ENCODE peak calls at places on chromosomes 4 and X, in five cellular contexts. One of them, this sample, is unnamed. For H3K27me3, the result is how much of the 10 kb centered on the place peaks cover.

GRCh38 chr4:38759077-38759789 is 23.6 kb downstream of the TLR10 start:
- DNase-seq in heart right ventricle: peak
- DNase-seq in right atrium auricular region: peak
- DNase-seq in ovary: peak
- DNase-seq in upper lobe of right lung: no peak
- DNase-seq in this sample: peak

GRCh38 chrX:137549073-137549472 is 16.9 kb upstream of the ZIC3 start:
- DNase-seq in heart right ventricle: no peak
- DNase-seq in upper lobe of right lung: no peak
- DNase-seq in ovary: no peak
- DNase-seq in right atrium auricular region: no peak
- DNase-seq in this sample: no peak

GRCh38 chr4:121370729-121371325 is 10.0 kb downstream of the QRFPR start:
- DNase-seq in heart right ventricle: no peak
- DNase-seq in upper lobe of right lung: no peak
- DNase-seq in ovary: peak
- DNase-seq in right atrium auricular region: peak
- DNase-seq in this sample: no peak

GRCh38 chr4:151719935-151720334 is 40.9 kb downstream of the GATB start:
- DNase-seq in heart right ventricle: no peak
- DNase-seq in ovary: no peak
- DNase-seq in right atrium auricular region: no peak
- DNase-seq in upper lobe of right lung: no peak
- DNase-seq in this sample: no peak

GRCh38 chrX:102008901-102009300 is 77.1 kb upstream of the ZMAT1 start:
- DNase-seq in upper lobe of right lung: no peak
- DNase-seq in heart right ventricle: no peak
- DNase-seq in right atrium auricular region: no peak
- DNase-seq in ovary: no peak
- DNase-seq in this sample: no peak

GRCh38 chr4:41155194-41155830 is 59.0 kb downstream of the APBB2 start:
- DNase-seq in heart right ventricle: no peak
- DNase-seq in right atrium auricular region: no peak
- DNase-seq in ovary: no peak
- DNase-seq in upper lobe of right lung: no peak
- DNase-seq in this sample: no peak

GRCh38 chr4:68535976-68536375 is 40.1 kb downstream of the UGT2B17 start:
- DNase-seq in heart right ventricle: no peak
- DNase-seq in upper lobe of right lung: no peak
- DNase-seq in ovary: no peak
- DNase-seq in right atrium auricular region: no peak
- DNase-seq in this sample: no peak

GRCh38 chr4:52873191-52873590 is 11.1 kb downstream of the RASL11B start:
- DNase-seq in heart right ventricle: no peak
- DNase-seq in upper lobe of right lung: no peak
- DNase-seq in ovary: no peak
- DNase-seq in right atrium auricular region: no peak
- DNase-seq in this sample: no peak

GRCh38 chrX:20053537-20053936 is 62.7 kb upstream of the BCLAF3 start:
- DNase-seq in right atrium auricular region: no peak
- DNase-seq in heart right ventricle: no peak
- DNase-seq in upper lobe of right lung: no peak
- DNase-seq in ovary: no peak
- DNase-seq in this sample: no peak

GRCh38 chr4:52588097-52588496 is 71.0 kb downstream of the USP46 start:
- DNase-seq in heart right ventricle: peak
- DNase-seq in upper lobe of right lung: no peak
- DNase-seq in ovary: no peak
- DNase-seq in right atrium auricular region: no peak
- DNase-seq in this sample: peak

GRCh38 chrX:13778916-13779315 is 38.0 kb downstream of the GPM6B start:
- DNase-seq in ovary: no peak
- DNase-seq in right atrium auricular region: no peak
- DNase-seq in heart right ventricle: no peak
- DNase-seq in upper lobe of right lung: no peak
- DNase-seq in this sample: no peak

GRCh38 chrX:104972737-104973136 is 247.8 kb downstream of the TEX13A start:
- DNase-seq in heart right ventricle: no peak
- DNase-seq in right atrium auricular region: no peak
- DNase-seq in ovary: no peak
- DNase-seq in upper lobe of right lung: no peak
- DNase-seq in this sample: no peak

GRCh38 chr4:22688236-22688635 is 4.5 kb upstream of the GBA3 start:
- DNase-seq in heart right ventricle: no peak
- DNase-seq in upper lobe of right lung: no peak
- DNase-seq in right atrium auricular region: no peak
- DNase-seq in ovary: no peak
- DNase-seq in this sample: no peak

GRCh38 chr4:76611164-76611563 is 176.1 kb downstream of the SHROOM3 start:
- DNase-seq in ovary: no peak
- DNase-seq in right atrium auricular region: no peak
- DNase-seq in upper lobe of right lung: no peak
- DNase-seq in heart right ventricle: no peak
- DNase-seq in this sample: no peak

GRCh38 chr4:128570380-128570779 is 239.1 kb upstream of the JADE1 start:
- DNase-seq in ovary: no peak
- DNase-seq in upper lobe of right lung: no peak
- DNase-seq in right atrium auricular region: peak
- DNase-seq in heart right ventricle: no peak
- DNase-seq in this sample: peak

DNA sequence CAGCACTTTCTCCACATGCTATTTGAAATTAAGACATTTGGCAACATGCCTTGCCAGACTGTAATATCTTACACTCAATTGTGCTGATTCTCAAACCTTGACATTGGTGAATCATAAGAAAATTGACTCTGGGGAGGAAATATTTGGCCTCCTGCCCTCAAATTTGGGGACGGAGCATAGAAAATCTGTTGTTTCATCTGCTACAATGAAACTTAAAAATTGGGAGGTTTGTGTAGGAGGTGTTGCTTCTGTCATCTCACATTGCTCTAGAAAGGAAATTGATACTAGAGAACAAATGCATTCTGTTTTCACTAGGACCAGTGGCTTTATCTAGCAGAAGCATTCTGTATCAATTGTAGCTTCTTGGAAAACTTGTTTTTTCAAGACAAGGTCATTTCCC is 5.3 kb downstream of the OCRL start:
- DNase-seq in heart right ventricle: no peak
- DNase-seq in upper lobe of right lung: no peak
- DNase-seq in ovary: no peak
- DNase-seq in right atrium auricular region: no peak
- DNase-seq in this sample: no peak
- H3K27me3 ChIP-seq in heart right ventricle: under half
- H3K27me3 ChIP-seq in upper lobe of right lung: under half
- H3K27me3 ChIP-seq in ovary: under half
- H3K27me3 ChIP-seq in right atrium auricular region: under half
- H3K27me3 ChIP-seq in this sample: under half

GRCh38 chr4:2804449-2804972 is 11.6 kb downstream of the SH3BP2 start:
- DNase-seq in right atrium auricular region: no peak
- DNase-seq in upper lobe of right lung: peak
- DNase-seq in heart right ventricle: no peak
- DNase-seq in ovary: no peak
- DNase-seq in this sample: no peak
- H3K27ac ChIP-seq in right atrium auricular region: peak
- H3K27ac ChIP-seq in upper lobe of right lung: peak
- H3K27ac ChIP-seq in heart right ventricle: peak
- H3K27ac ChIP-seq in ovary: no peak
- H3K27ac ChIP-seq in this sample: no peak

GRCh38 chr4:8035371-8035780 is 95.7 kb upstream of the AFAP1 start:
- DNase-seq in upper lobe of right lung: no peak
- DNase-seq in right atrium auricular region: no peak
- DNase-seq in heart right ventricle: no peak
- DNase-seq in ovary: no peak
- DNase-seq in this sample: no peak
- H3K27me3 ChIP-seq in upper lobe of right lung: under half
- H3K27me3 ChIP-seq in right atrium auricular region: under half
- H3K27me3 ChIP-seq in heart right ventricle: under half
- H3K27me3 ChIP-seq in ovary: under half
- H3K27me3 ChIP-seq in this sample: under half

GRCh38 chr4:156763511-156763910 is 208.1 kb downstream of the PDGFC start:
- DNase-seq in right atrium auricular region: no peak
- DNase-seq in heart right ventricle: no peak
- DNase-seq in ovary: no peak
- DNase-seq in upper lobe of right lung: no peak
- DNase-seq in this sample: no peak

GRCh38 chr4:156766846-156767245 is 204.8 kb downstream of the PDGFC start:
- DNase-seq in heart right ventricle: no peak
- DNase-seq in right atrium auricular region: no peak
- DNase-seq in ovary: no peak
- DNase-seq in upper lobe of right lung: no peak
- DNase-seq in this sample: no peak

GRCh38 chr4:156764846-156765245 is 206.8 kb downstream of the PDGFC start:
- DNase-seq in heart right ventricle: no peak
- DNase-seq in upper lobe of right lung: no peak
- DNase-seq in right atrium auricular region: no peak
- DNase-seq in ovary: no peak
- DNase-seq in this sample: no peak

GRCh38 chr4:156764145-156764544 is 207.5 kb downstream of the PDGFC start:
- DNase-seq in right atrium auricular region: no peak
- DNase-seq in upper lobe of right lung: no peak
- DNase-seq in ovary: no peak
- DNase-seq in heart right ventricle: no peak
- DNase-seq in this sample: no peak

GRCh38 chr4:156765277-156765676 is 206.3 kb downstream of the PDGFC start:
- DNase-seq in right atrium auricular region: no peak
- DNase-seq in heart right ventricle: no peak
- DNase-seq in ovary: no peak
- DNase-seq in upper lobe of right lung: no peak
- DNase-seq in this sample: no peak
- H3K27ac ChIP-seq in right atrium auricular region: no peak
- H3K27ac ChIP-seq in heart right ventricle: no peak
- H3K27ac ChIP-seq in ovary: no peak
- H3K27ac ChIP-seq in upper lobe of right lung: no peak
- H3K27ac ChIP-seq in this sample: peak

GRCh38 chrX:34341814-34342213 is 209.7 kb upstream of the FAM47A start:
- DNase-seq in ovary: no peak
- DNase-seq in upper lobe of right lung: no peak
- DNase-seq in heart right ventricle: no peak
- DNase-seq in right atrium auricular region: no peak
- DNase-seq in this sample: no peak
- H3K27me3 ChIP-seq in ovary: under half
- H3K27me3 ChIP-seq in upper lobe of right lung: under half
- H3K27me3 ChIP-seq in heart right ventricle: under half
- H3K27me3 ChIP-seq in right atrium auricular region: under half
- H3K27me3 ChIP-seq in this sample: under half

GRCh38 chr4:25865586-25865985 is 2.8 kb upstream of the SEL1L3 start:
- DNase-seq in upper lobe of right lung: no peak
- DNase-seq in right atrium auricular region: no peak
- DNase-seq in ovary: no peak
- DNase-seq in heart right ventricle: no peak
- DNase-seq in this sample: no peak

GRCh38 chr4:25867781-25868180 is 5.0 kb upstream of the SEL1L3 start:
- DNase-seq in upper lobe of right lung: no peak
- DNase-seq in right atrium auricular region: no peak
- DNase-seq in heart right ventricle: no peak
- DNase-seq in ovary: no peak
- DNase-seq in this sample: no peak

GRCh38 chr4:25872851-25873631 is 10.3 kb upstream of the SEL1L3 start:
- DNase-seq in right atrium auricular region: no peak
- DNase-seq in heart right ventricle: no peak
- DNase-seq in upper lobe of right lung: no peak
- DNase-seq in ovary: no peak
- DNase-seq in this sample: no peak

GRCh38 chr4:25873632-25874129 is 10.9 kb upstream of the SEL1L3 start:
- DNase-seq in ovary: no peak
- DNase-seq in upper lobe of right lung: no peak
- DNase-seq in heart right ventricle: no peak
- DNase-seq in right atrium auricular region: no peak
- DNase-seq in this sample: no peak

DNA sequence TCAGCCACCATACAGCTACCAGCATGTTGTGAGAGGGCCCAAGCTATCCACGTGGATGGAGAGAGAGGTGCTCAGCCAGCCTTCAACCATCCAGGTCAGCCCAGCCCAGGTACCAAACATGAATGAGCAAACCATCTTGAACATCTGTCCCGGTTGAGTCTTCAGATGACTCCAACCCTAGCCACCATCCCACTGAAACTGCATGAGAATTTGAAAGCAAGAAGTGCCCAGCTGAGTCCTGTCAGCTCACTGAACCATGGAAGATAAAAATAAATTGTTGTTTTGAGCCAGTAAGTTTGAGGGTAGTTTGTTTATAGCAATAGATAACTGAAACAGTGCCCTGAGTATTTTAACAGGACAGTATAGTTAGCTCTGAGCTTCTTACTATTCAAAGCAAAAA is 7.3 kb upstream of the SEL1L3 start:
- DNase-seq in ovary: no peak
- DNase-seq in upper lobe of right lung: no peak
- DNase-seq in heart right ventricle: no peak
- DNase-seq in right atrium auricular region: no peak
- DNase-seq in this sample: no peak
- H3K27ac ChIP-seq in ovary: no peak
- H3K27ac ChIP-seq in upper lobe of right lung: no peak
- H3K27ac ChIP-seq in heart right ventricle: no peak
- H3K27ac ChIP-seq in right atrium auricular region: no peak
- H3K27ac ChIP-seq in this sample: no peak

DNA sequence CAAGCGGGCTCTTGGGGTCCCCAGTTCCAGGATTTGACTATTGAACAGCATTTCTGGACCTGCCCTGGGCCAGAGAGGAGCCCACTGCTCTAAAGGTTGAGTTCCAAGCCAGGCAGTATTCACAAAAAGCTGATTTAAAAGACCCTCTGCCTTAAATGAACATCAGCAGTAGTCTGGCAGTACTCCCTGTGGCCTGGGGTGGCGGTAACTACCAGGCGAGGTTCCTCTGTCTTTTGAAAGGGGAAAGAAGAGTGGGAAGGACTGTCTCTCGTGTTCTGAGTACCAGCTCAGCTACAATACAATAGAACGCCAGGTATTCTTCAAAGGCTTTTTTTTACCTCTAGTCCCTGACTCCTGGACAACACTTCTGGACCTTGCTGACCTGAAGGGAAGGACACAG is 456.4 kb upstream of the TEX13C start:
- DNase-seq in right atrium auricular region: no peak
- DNase-seq in ovary: no peak
- DNase-seq in upper lobe of right lung: no peak
- DNase-seq in heart right ventricle: no peak
- DNase-seq in this sample: no peak
- H3K27me3 ChIP-seq in right atrium auricular region: under half
- H3K27me3 ChIP-seq in ovary: under half
- H3K27me3 ChIP-seq in upper lobe of right lung: under half
- H3K27me3 ChIP-seq in heart right ventricle: under half
- H3K27me3 ChIP-seq in this sample: under half

DNA sequence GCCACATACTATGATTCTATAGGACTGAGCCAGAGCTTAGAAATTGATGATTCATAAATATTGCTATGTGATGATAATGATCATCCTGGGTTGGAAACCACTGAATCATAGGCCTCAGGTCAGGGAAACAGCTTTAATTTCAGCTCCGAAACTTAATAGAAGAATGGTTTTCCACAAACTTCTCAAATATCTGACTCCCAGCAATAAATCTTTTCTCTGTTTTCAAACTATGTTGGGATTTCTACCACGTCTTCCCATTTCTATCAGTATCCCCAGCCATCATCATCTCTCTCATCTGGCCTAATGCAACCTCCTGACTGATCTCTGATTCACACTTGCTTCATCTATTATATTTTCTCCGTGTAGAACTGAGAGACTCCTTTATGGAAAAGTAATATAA is 521.8 kb upstream of the AGA start:
- DNase-seq in ovary: no peak
- DNase-seq in heart right ventricle: no peak
- DNase-seq in upper lobe of right lung: no peak
- DNase-seq in right atrium auricular region: no peak
- DNase-seq in this sample: no peak
- H3K27ac ChIP-seq in ovary: no peak
- H3K27ac ChIP-seq in heart right ventricle: no peak
- H3K27ac ChIP-seq in upper lobe of right lung: no peak
- H3K27ac ChIP-seq in right atrium auricular region: no peak
- H3K27ac ChIP-seq in this sample: no peak

This sample was measured in gastrocnemius medialis.